ENCODE peak calls at places on chromosomes 1 and 21, in six cellular contexts. One of them, this sample, is unnamed. For H3K27me3, the result is how much of the 10 kb centered on the place peaks cover.

GRCh38 chr1:227885648-227886502 is 61.9 kb downstream of the WNT9A start:
- DNase-seq in HCT116: peak
- DNase-seq in tibial nerve: peak
- DNase-seq in heart left ventricle: peak
- DNase-seq in K562: peak
- DNase-seq in HepG2: no peak
- DNase-seq in this sample: peak

GRCh38 chr1:44002165-44002564 is 10.8 kb downstream of the CCDC24 start:
- DNase-seq in K562: no peak
- DNase-seq in HCT116: no peak
- DNase-seq in heart left ventricle: no peak
- DNase-seq in tibial nerve: no peak
- DNase-seq in HepG2: no peak
- DNase-seq in this sample: no peak

GRCh38 chr1:16204634-16205332 is 7.7 kb downstream of the ARHGEF19 start:
- DNase-seq in K562: peak
- DNase-seq in tibial nerve: no peak
- DNase-seq in HCT116: no peak
- DNase-seq in heart left ventricle: no peak
- DNase-seq in HepG2: peak
- DNase-seq in this sample: peak

GRCh38 chr1:202230939-202231645 is 37.5 kb downstream of the LGR6 start:
- DNase-seq in HCT116: no peak
- DNase-seq in HepG2: no peak
- DNase-seq in heart left ventricle: no peak
- DNase-seq in tibial nerve: no peak
- DNase-seq in K562: no peak
- DNase-seq in this sample: peak

GRCh38 chr1:20322825-20323612 is 32.3 kb downstream of the VWA5B1 start:
- DNase-seq in HCT116: no peak
- DNase-seq in K562: no peak
- DNase-seq in HepG2: no peak
- DNase-seq in tibial nerve: no peak
- DNase-seq in heart left ventricle: no peak
- DNase-seq in this sample: peak

GRCh38 chr1:30318413-30318812 is 405.0 kb downstream of the MATN1 start:
- DNase-seq in HCT116: no peak
- DNase-seq in heart left ventricle: no peak
- DNase-seq in tibial nerve: no peak
- DNase-seq in K562: peak
- DNase-seq in HepG2: no peak
- DNase-seq in this sample: no peak

GRCh38 chr1:236689713-236690569 is 3.6 kb downstream of the ACTN2 start:
- DNase-seq in heart left ventricle: peak
- DNase-seq in tibial nerve: no peak
- DNase-seq in HCT116: no peak
- DNase-seq in HepG2: no peak
- DNase-seq in K562: no peak
- DNase-seq in this sample: no peak

GRCh38 chr1:54188291-54188690 is 11.5 kb downstream of the CYB5RL start:
- DNase-seq in HepG2: no peak
- DNase-seq in heart left ventricle: no peak
- DNase-seq in tibial nerve: no peak
- DNase-seq in K562: no peak
- DNase-seq in HCT116: no peak
- DNase-seq in this sample: no peak

GRCh38 chr1:247209306-247209900 is 37.6 kb upstream of the ZNF124 start:
- DNase-seq in tibial nerve: no peak
- DNase-seq in heart left ventricle: no peak
- DNase-seq in HepG2: no peak
- DNase-seq in K562: no peak
- DNase-seq in HCT116: no peak
- DNase-seq in this sample: no peak

GRCh38 chr1:162360237-162360873 is 16.3 kb downstream of the SPATA46 start:
- DNase-seq in heart left ventricle: no peak
- DNase-seq in HepG2: no peak
- DNase-seq in K562: no peak
- DNase-seq in HCT116: no peak
- DNase-seq in tibial nerve: no peak
- DNase-seq in this sample: no peak

GRCh38 chr1:15141933-15142647 is 11.5 kb upstream of the TMEM51 start:
- DNase-seq in tibial nerve: no peak
- DNase-seq in HCT116: no peak
- DNase-seq in heart left ventricle: peak
- DNase-seq in K562: no peak
- DNase-seq in HepG2: no peak
- DNase-seq in this sample: no peak

GRCh38 chr1:42240964-42241755 is 76.6 kb upstream of the GUCA2A start:
- DNase-seq in heart left ventricle: no peak
- DNase-seq in HCT116: no peak
- DNase-seq in K562: no peak
- DNase-seq in HepG2: no peak
- DNase-seq in tibial nerve: no peak
- DNase-seq in this sample: no peak

GRCh38 chr1:182071924-182072323 is 10.4 kb upstream of the ZNF648 start:
- DNase-seq in heart left ventricle: no peak
- DNase-seq in HepG2: peak
- DNase-seq in K562: no peak
- DNase-seq in HCT116: no peak
- DNase-seq in tibial nerve: no peak
- DNase-seq in this sample: no peak

GRCh38 chr1:19656780-19657475 is 7.7 kb upstream of the HTR6 start:
- DNase-seq in HepG2: no peak
- DNase-seq in K562: no peak
- DNase-seq in HCT116: no peak
- DNase-seq in tibial nerve: no peak
- DNase-seq in heart left ventricle: no peak
- DNase-seq in this sample: no peak

GRCh38 chr1:201348211-201348566 is 29.3 kb downstream of the TNNT2 start:
- DNase-seq in HCT116: peak
- DNase-seq in K562: peak
- DNase-seq in heart left ventricle: peak
- DNase-seq in HepG2: peak
- DNase-seq in tibial nerve: no peak
- DNase-seq in this sample: peak

GRCh38 chr1:226069818-226070489 is 7.4 kb downstream of the H3-3A start:
- DNase-seq in K562: no peak
- DNase-seq in HepG2: no peak
- DNase-seq in heart left ventricle: no peak
- DNase-seq in HCT116: no peak
- DNase-seq in tibial nerve: no peak
- DNase-seq in this sample: no peak

GRCh38 chr1:48017716-48018115 is 20.5 kb upstream of the TRABD2B start:
- DNase-seq in heart left ventricle: no peak
- DNase-seq in HCT116: no peak
- DNase-seq in HepG2: no peak
- DNase-seq in tibial nerve: no peak
- DNase-seq in K562: no peak
- DNase-seq in this sample: no peak

GRCh38 chr1:209618756-209619420 is 33.3 kb downstream of the LAMB3 start:
- DNase-seq in HCT116: no peak
- DNase-seq in tibial nerve: no peak
- DNase-seq in heart left ventricle: peak
- DNase-seq in K562: no peak
- DNase-seq in HepG2: no peak
- DNase-seq in this sample: no peak

GRCh38 chr21:34669149-34669879 is 520 bp downstream of the CLIC6 start:
- DNase-seq in tibial nerve: no peak
- DNase-seq in K562: no peak
- DNase-seq in HCT116: no peak
- DNase-seq in heart left ventricle: no peak
- DNase-seq in HepG2: no peak
- DNase-seq in this sample: no peak

GRCh38 chr1:186985889-186986491 is 157.2 kb downstream of the PLA2G4A start:
- DNase-seq in HepG2: peak
- DNase-seq in tibial nerve: no peak
- DNase-seq in K562: peak
- DNase-seq in HCT116: peak
- DNase-seq in heart left ventricle: no peak
- DNase-seq in this sample: no peak

GRCh38 chr1:202107801-202108731 is 14.7 kb upstream of the GPR37L1 start:
- DNase-seq in HepG2: no peak
- DNase-seq in K562: peak
- DNase-seq in HCT116: no peak
- DNase-seq in heart left ventricle: peak
- DNase-seq in tibial nerve: no peak
- DNase-seq in this sample: peak

GRCh38 chr1:84620720-84621313 is 46.6 kb upstream of the CTBS start:
- DNase-seq in HepG2: peak
- DNase-seq in K562: peak
- DNase-seq in heart left ventricle: peak
- DNase-seq in HCT116: peak
- DNase-seq in tibial nerve: peak
- DNase-seq in this sample: peak
- TF ChIP-seq POLR2A in HepG2: no peak
- TF ChIP-seq POLR2A in K562: peak
- TF ChIP-seq POLR2A in heart left ventricle: no peak
- TF ChIP-seq POLR2A in HCT116: no peak
- TF ChIP-seq POLR2A in tibial nerve: no peak
- TF ChIP-seq POLR2A in this sample: no peak

DNA sequence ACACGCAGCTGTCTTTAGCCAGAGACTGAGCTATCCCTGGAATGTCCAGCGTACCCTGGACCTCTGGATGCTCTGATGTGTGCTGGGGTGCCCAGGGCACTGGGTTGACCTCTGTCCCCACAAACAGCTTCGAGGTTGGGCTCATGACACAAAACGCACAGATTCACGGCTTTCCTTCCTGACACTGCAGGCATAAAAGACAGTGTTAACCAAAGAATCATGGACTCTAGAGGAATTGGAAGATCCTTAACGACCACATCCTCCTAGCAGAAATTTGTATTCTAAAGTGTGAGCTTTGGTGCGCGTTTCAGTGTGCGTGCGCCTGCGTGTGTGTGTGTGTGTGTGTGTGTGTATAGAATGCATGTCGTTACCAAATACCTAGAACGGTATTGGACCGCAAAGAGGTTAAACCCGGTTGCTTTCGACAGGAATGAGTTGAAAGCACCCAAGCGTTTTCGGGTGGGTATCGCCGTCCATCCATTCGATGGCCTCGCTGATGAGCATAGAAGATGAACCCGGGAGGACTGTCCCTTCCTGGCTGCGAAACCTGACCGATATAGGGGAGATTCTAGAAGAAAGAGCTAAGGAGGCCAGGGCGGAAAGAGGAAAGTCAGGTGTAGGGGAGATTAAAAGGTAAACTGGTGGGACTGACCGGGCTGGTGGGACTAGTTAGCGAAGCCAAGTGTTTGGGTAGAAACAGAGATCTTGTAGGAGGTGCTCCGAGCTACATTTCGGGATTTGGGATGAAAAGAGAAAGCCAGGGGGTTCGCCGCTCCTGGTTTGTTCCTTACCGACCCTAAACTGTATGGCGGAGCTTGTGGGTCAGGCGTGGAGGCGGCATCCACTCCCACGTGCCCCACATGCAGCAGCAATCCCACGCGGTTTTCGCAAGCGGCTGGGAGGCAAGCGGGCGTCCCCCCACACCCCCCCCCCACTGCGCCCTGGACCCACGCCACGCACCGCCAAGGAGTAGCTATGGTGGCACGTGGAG is 6.8 kb upstream of the LHX9 start:
- DNase-seq in heart left ventricle: no peak
- DNase-seq in K562: no peak
- DNase-seq in HepG2: no peak
- DNase-seq in HCT116: no peak
- DNase-seq in tibial nerve: no peak
- DNase-seq in this sample: no peak
- H3K27me3 ChIP-seq in heart left ventricle: under half
- H3K27me3 ChIP-seq in K562: half or more
- H3K27me3 ChIP-seq in HepG2: under half
- H3K27me3 ChIP-seq in HCT116: under half
- H3K27me3 ChIP-seq in tibial nerve: under half
- H3K27me3 ChIP-seq in this sample: half or more

DNA sequence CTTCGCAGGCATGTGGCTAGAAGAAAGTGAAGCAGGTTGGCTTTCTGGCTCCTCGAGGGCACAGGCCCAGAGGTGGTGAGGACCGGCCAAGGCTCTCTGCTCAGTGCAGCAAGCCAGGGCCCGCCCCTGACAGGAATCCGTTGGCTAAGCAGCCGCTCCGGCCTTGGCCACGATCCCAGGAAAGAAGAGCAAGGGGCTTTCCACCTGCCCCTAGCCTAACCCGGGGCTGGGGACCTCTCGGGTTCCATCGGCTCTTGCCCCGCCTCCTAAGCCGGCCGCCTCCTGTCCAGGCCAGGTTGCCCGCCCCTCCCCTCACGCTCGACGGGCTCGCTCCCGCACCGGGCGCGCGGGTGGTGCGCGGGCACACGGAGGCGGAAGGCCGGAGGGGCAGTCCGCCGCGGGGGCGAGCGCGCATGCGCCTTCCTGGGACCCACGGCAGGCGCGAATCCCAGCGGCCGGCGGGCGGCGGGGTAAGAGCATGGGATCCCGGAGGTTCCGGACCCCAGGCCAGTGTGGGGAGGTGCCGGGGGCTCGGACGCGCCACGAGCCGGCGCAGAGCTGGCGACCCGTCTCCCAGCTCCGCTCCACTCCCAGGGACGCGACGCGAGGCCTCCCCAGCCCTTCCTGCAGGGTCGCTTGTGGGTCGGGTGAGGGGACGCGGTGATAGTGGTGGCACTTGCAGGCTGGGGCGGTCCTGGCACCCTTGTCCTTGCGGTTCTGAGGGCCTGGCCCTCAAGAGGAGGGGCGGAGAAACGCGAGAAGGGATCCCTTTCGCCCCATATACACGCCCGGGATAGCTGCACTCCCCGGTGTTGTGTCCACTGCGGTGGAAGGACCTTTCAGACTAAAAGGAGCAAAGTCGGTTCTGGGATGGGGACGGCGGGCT is at the start of gene ALG6:
- DNase-seq in HepG2: peak
- DNase-seq in heart left ventricle: peak
- DNase-seq in tibial nerve: peak
- DNase-seq in K562: peak
- DNase-seq in HCT116: peak
- DNase-seq in this sample: peak
- TF ChIP-seq POLR2A in HepG2: peak
- TF ChIP-seq POLR2A in heart left ventricle: no peak
- TF ChIP-seq POLR2A in tibial nerve: peak
- TF ChIP-seq POLR2A in K562: peak
- TF ChIP-seq POLR2A in HCT116: peak
- TF ChIP-seq POLR2A in this sample: peak

GRCh38 chr1:197902131-197902453 is 338 bp upstream of the C1orf53 start:
- DNase-seq in K562: no peak
- DNase-seq in heart left ventricle: no peak
- DNase-seq in HepG2: no peak
- DNase-seq in HCT116: no peak
- DNase-seq in tibial nerve: no peak
- DNase-seq in this sample: no peak

GRCh38 chr1:197904126-197904787 is 1.8 kb downstream of the C1orf53 start:
- DNase-seq in HCT116: no peak
- DNase-seq in heart left ventricle: no peak
- DNase-seq in K562: no peak
- DNase-seq in HepG2: no peak
- DNase-seq in tibial nerve: no peak
- DNase-seq in this sample: no peak

GRCh38 chr1:197905699-197906351 is 3.4 kb downstream of the C1orf53 start:
- DNase-seq in K562: no peak
- DNase-seq in HepG2: no peak
- DNase-seq in heart left ventricle: no peak
- DNase-seq in HCT116: no peak
- DNase-seq in tibial nerve: no peak
- DNase-seq in this sample: no peak

GRCh38 chr1:197902454-197903195 is at the start of gene C1orf53:
- DNase-seq in heart left ventricle: peak
- DNase-seq in K562: peak
- DNase-seq in tibial nerve: peak
- DNase-seq in HCT116: peak
- DNase-seq in HepG2: peak
- DNase-seq in this sample: peak

GRCh38 chr1:197903196-197903514 is 725 bp downstream of the C1orf53 start:
- DNase-seq in tibial nerve: no peak
- DNase-seq in K562: no peak
- DNase-seq in HCT116: no peak
- DNase-seq in HepG2: no peak
- DNase-seq in heart left ventricle: no peak
- DNase-seq in this sample: no peak
- H3K27me3 ChIP-seq in tibial nerve: under half
- H3K27me3 ChIP-seq in K562: under half
- H3K27me3 ChIP-seq in HCT116: under half
- H3K27me3 ChIP-seq in HepG2: under half
- H3K27me3 ChIP-seq in heart left ventricle: under half
- H3K27me3 ChIP-seq in this sample: under half